ENCODE peak calls at places on chromosomes 11 and 22, in five cellular contexts. B, Z, C, S and A are unnamed samples.

GRCh38 chr11:18844753-18845367 is 53.3 kb upstream of the PTPN5 start:
- DNase-seq in S (no peak), B (no peak), C (no peak), Z (no peak), A (no peak)

GRCh38 chr11:60951909-60952741 is at the start of gene SLC15A3:
- DNase-seq in C (peak), Z (peak), S (peak), B (no peak), A (peak)

GRCh38 chr22:32271389-32271788 is 16.2 kb upstream of the SLC5A4 start:
- DNase-seq in C (no peak), B (no peak), S (no peak), Z (no peak), A (no peak)

GRCh38 chr11:103892603-103893002 is 143.8 kb upstream of the DDI1 start:
- DNase-seq in B (no peak), Z (peak), C (no peak), S (no peak), A (no peak)

GRCh38 chr22:35218079-35218478 is 39.2 kb upstream of the HMGXB4 start:
- DNase-seq in S (no peak), C (no peak), B (no peak), Z (no peak), A (no peak)

GRCh38 chr11:108562746-108563581 is 30.6 kb downstream of the EXPH5 start:
- DNase-seq in C (no peak), B (no peak), S (no peak), Z (no peak), A (no peak)

GRCh38 chr11:2574553-2575535 is 125.0 kb downstream of the KCNQ1OT1 start:
- DNase-seq in Z (peak), C (no peak), B (no peak), S (no peak), A (no peak)

GRCh38 chr22:32411388-32411787 is 659 bp downstream of the RTCB start:
- DNase-seq in B (peak), S (no peak), C (no peak), Z (no peak), A (no peak)

GRCh38 chr11:116879789-116880402 is 42.5 kb upstream of the APOA1 start:
- DNase-seq in B (no peak), C (peak), S (no peak), Z (no peak), A (peak)

GRCh38 chr22:29520851-29521250 is 32.7 kb downstream of the THOC5 start:
- DNase-seq in C (no peak), Z (no peak), B (no peak), S (no peak), A (no peak)